ENCODE peak calls at places on chromosomes 5 and 9, in five cellular contexts. One of them, this sample, is unnamed.

GRCh38 chr9:123982535-123982934 is 29.0 kb upstream of the LHX2 start:
- DNase-seq in COR-L47: no peak
- DNase-seq in A549: no peak
- DNase-seq in body of pancreas: no peak
- DNase-seq in heart right ventricle: no peak
- DNase-seq in this sample: no peak

GRCh38 chr9:68844623-68845612 is 139.9 kb downstream of the PIP5K1B start:
- DNase-seq in body of pancreas: no peak
- DNase-seq in COR-L47: peak; percentile 11
- DNase-seq in A549: peak; percentile 24
- DNase-seq in heart right ventricle: peak; percentile 53
- DNase-seq in this sample: peak; percentile 33

GRCh38 chr9:131020388-131020787 is 11.4 kb downstream of the LAMC3 start:
- DNase-seq in heart right ventricle: no peak
- DNase-seq in body of pancreas: no peak
- DNase-seq in COR-L47: no peak
- DNase-seq in A549: no peak
- DNase-seq in this sample: no peak

GRCh38 chr5:93208156-93208895 is 372.7 kb downstream of the NR2F1-AS1 start:
- DNase-seq in heart right ventricle: no peak
- DNase-seq in A549: no peak
- DNase-seq in COR-L47: no peak
- DNase-seq in body of pancreas: no peak
- DNase-seq in this sample: no peak

GRCh38 chr9:75467141-75467540 is 378.8 kb downstream of the OSTF1 start:
- DNase-seq in COR-L47: no peak
- DNase-seq in body of pancreas: no peak
- DNase-seq in A549: no peak
- DNase-seq in heart right ventricle: no peak
- DNase-seq in this sample: no peak

GRCh38 chr5:80414113-80414512 is 6.2 kb downstream of the ZFYVE16 start:
- DNase-seq in COR-L47: no peak
- DNase-seq in heart right ventricle: no peak
- DNase-seq in body of pancreas: no peak
- DNase-seq in A549: no peak
- DNase-seq in this sample: no peak

GRCh38 chr5:143218563-143219170 is 184.8 kb downstream of the NR3C1 start:
- DNase-seq in COR-L47: no peak
- DNase-seq in A549: no peak
- DNase-seq in body of pancreas: no peak
- DNase-seq in heart right ventricle: no peak
- DNase-seq in this sample: peak; percentile 5

GRCh38 chr5:109041319-109041718 is 293.6 kb downstream of the FER start:
- DNase-seq in heart right ventricle: no peak
- DNase-seq in A549: no peak
- DNase-seq in COR-L47: no peak
- DNase-seq in body of pancreas: no peak
- DNase-seq in this sample: no peak

GRCh38 chr5:71482132-71482531 is 26.7 kb downstream of the BDP1 start:
- DNase-seq in heart right ventricle: peak; percentile 14
- DNase-seq in A549: peak; percentile 63
- DNase-seq in COR-L47: peak; percentile 68
- DNase-seq in body of pancreas: peak; percentile 14
- DNase-seq in this sample: peak; percentile 41

GRCh38 chr5:125261505-125262250 is 515.2 kb upstream of the ZNF608 start:
- DNase-seq in body of pancreas: no peak
- DNase-seq in A549: no peak
- DNase-seq in heart right ventricle: no peak
- DNase-seq in COR-L47: no peak
- DNase-seq in this sample: no peak

GRCh38 chr5:97094579-97095317 is 47.7 kb downstream of the LIX1 start:
- DNase-seq in heart right ventricle: no peak
- DNase-seq in A549: no peak
- DNase-seq in body of pancreas: no peak
- DNase-seq in COR-L47: no peak
- DNase-seq in this sample: no peak

GRCh38 chr9:82410306-82410705 is 421.7 kb downstream of the SPATA31D1 start:
- DNase-seq in body of pancreas: no peak
- DNase-seq in A549: peak; percentile 3
- DNase-seq in COR-L47: no peak
- DNase-seq in heart right ventricle: no peak
- DNase-seq in this sample: no peak

GRCh38 chr5:98433673-98434072 is 339.8 kb upstream of the RGMB start:
- DNase-seq in heart right ventricle: no peak
- DNase-seq in A549: no peak
- DNase-seq in COR-L47: no peak
- DNase-seq in body of pancreas: no peak
- DNase-seq in this sample: no peak

GRCh38 chr5:466661-467310 is 23.8 kb downstream of the EXOC3 start:
- DNase-seq in heart right ventricle: no peak
- DNase-seq in A549: no peak
- DNase-seq in COR-L47: no peak
- DNase-seq in body of pancreas: peak; percentile 8
- DNase-seq in this sample: no peak

GRCh38 chr9:77011973-77012817 is 7.3 kb upstream of the FOXB2 start:
- DNase-seq in body of pancreas: peak; percentile 52
- DNase-seq in COR-L47: no peak
- DNase-seq in heart right ventricle: peak; percentile 15
- DNase-seq in A549: peak; percentile 61
- DNase-seq in this sample: no peak

GRCh38 chr5:102152906-102153787 is 142.9 kb downstream of the SLCO4C1 start:
- DNase-seq in heart right ventricle: no peak
- DNase-seq in A549: peak; percentile 29
- DNase-seq in COR-L47: peak; percentile 8
- DNase-seq in body of pancreas: no peak
- DNase-seq in this sample: peak; percentile 25

GRCh38 chr5:80822640-80823039 is 137.5 kb upstream of the RASGRF2 start:
- DNase-seq in COR-L47: no peak
- DNase-seq in A549: no peak
- DNase-seq in body of pancreas: no peak
- DNase-seq in heart right ventricle: no peak
- DNase-seq in this sample: no peak

GRCh38 chr5:69335341-69335975 is 2.9 kb upstream of the CCDC125 start:
- DNase-seq in body of pancreas: no peak
- DNase-seq in COR-L47: no peak
- DNase-seq in A549: no peak
- DNase-seq in heart right ventricle: no peak
- DNase-seq in this sample: no peak

GRCh38 chr5:170757182-170757601 is 26.3 kb upstream of the GABRP start:
- DNase-seq in COR-L47: no peak
- DNase-seq in heart right ventricle: peak; percentile 39
- DNase-seq in A549: peak; percentile 27
- DNase-seq in body of pancreas: peak; percentile 78
- DNase-seq in this sample: peak; percentile 33

GRCh38 chr5:1343931-1344901 is 683 bp downstream of the CLPTM1L start:
- DNase-seq in heart right ventricle: no peak
- DNase-seq in body of pancreas: no peak
- DNase-seq in COR-L47: no peak
- DNase-seq in A549: no peak
- DNase-seq in this sample: peak; percentile 58

GRCh38 chr9:21506910-21507795 is 25.0 kb upstream of the IFNE start:
- DNase-seq in heart right ventricle: no peak
- DNase-seq in COR-L47: no peak
- DNase-seq in body of pancreas: no peak
- DNase-seq in A549: peak; percentile 45
- DNase-seq in this sample: no peak

GRCh38 chr5:73963021-73963420 is 337.0 kb downstream of the ARHGEF28 start:
- DNase-seq in body of pancreas: peak; percentile 69
- DNase-seq in COR-L47: no peak
- DNase-seq in heart right ventricle: no peak
- DNase-seq in A549: no peak
- DNase-seq in this sample: no peak

GRCh38 chr5:65203746-65204145 is 278.0 kb downstream of the ADAMTS6 start:
- DNase-seq in body of pancreas: no peak
- DNase-seq in COR-L47: no peak
- DNase-seq in heart right ventricle: no peak
- DNase-seq in A549: no peak
- DNase-seq in this sample: no peak

This sample was measured in NCI-H146.